ENCODE peak calls at places on chromosomes 16 and 17, in ten cellular contexts. X is fibroblast of lung, Z is gastrocnemius medialis, U is nephron progenitor cell, C is GM23338, E is epithelial cell of esophagus, S is ovary, H is RWPE1, D is Calu3, I is foreskin fibroblast. R is an unnamed sample.

GRCh38 chr16:68885321-68885720 is 42.0 kb downstream of the TANGO6 start:
- DNase-seq in I (no peak), C (no peak), X (no peak), E (no peak), D (no peak), H (no peak), U (no peak), Z (no peak), S (no peak), R (no peak)

GRCh38 chr16:57618306-57619132 is 9.9 kb upstream of the ADGRG1 start:
- DNase-seq in X (no peak), D (peak), Z (no peak), S (peak), U (no peak), H (no peak), E (peak), C (no peak), I (no peak), R (peak)

GRCh38 chr17:76199466-76199865 is 40.8 kb downstream of the RNF157 start:
- DNase-seq in S (no peak), C (no peak), X (no peak), E (no peak), Z (no peak), D (no peak), H (no peak), U (no peak), I (no peak), R (no peak)

GRCh38 chr17:78147315-78147998 is 1.3 kb downstream of the C17orf99 start:
- DNase-seq in H (no peak), Z (no peak), E (peak), U (no peak), X (no peak), S (no peak), C (no peak), D (peak), I (no peak), R (no peak)

GRCh38 chr17:59423903-59424302 is 92.4 kb downstream of the YPEL2 start:
- DNase-seq in Z (peak), S (no peak), X (no peak), H (no peak), I (no peak), C (no peak), E (no peak), D (no peak), U (no peak), R (no peak)

GRCh38 chr16:78705694-78706093 is 606.2 kb downstream of the WWOX start:
- DNase-seq in X (peak), Z (no peak), D (no peak), U (no peak), I (no peak), S (no peak), C (peak), H (peak), E (peak), R (peak)

GRCh38 chr17:47955497-47956461 is 1.9 kb downstream of the PRR15L start:
- DNase-seq in C (no peak), H (no peak), X (no peak), I (no peak), D (peak), S (no peak), Z (no peak), U (no peak), E (peak), R (peak)

GRCh38 chr16:57977418-57978069 is 6.6 kb upstream of the CNGB1 start:
- DNase-seq in I (no peak), U (no peak), H (no peak), S (no peak), Z (no peak), D (no peak), X (no peak), C (peak), E (no peak), R (no peak)

GRCh38 chr17:81509687-81510523 is 2.7 kb downstream of the ACTG1 start:
- DNase-seq in Z (no peak), D (no peak), U (no peak), H (no peak), S (no peak), I (no peak), X (no peak), C (no peak), E (no peak), R (peak)

GRCh38 chr17:41835800-41836549 is at the start of gene NT5C3B:
- DNase-seq in E (peak), I (peak), U (peak), X (peak), Z (peak), C (peak), H (peak), S (peak), D (peak), R (peak)

GRCh38 chr17:47698749-47699535 is 5.0 kb downstream of the TBKBP1 start:
- DNase-seq in X (no peak), S (peak), E (peak), I (no peak), H (peak), D (peak), U (peak), C (peak), Z (no peak), R (peak)

GRCh38 chr17:43212641-43213490 is 1.2 kb downstream of the TMEM106A start:
- DNase-seq in I (no peak), X (peak), E (peak), D (no peak), C (no peak), Z (no peak), H (no peak), S (no peak), U (no peak), R (no peak)

GRCh38 chr17:74344658-74345057 is 17.0 kb downstream of the BTBD17 start:
- DNase-seq in S (no peak), H (no peak), I (no peak), X (no peak), E (no peak), Z (no peak), U (no peak), D (no peak), C (no peak), R (no peak)

GRCh38 chr17:78759969-78760352 is 22.1 kb downstream of the CYTH1 start:
- DNase-seq in I (no peak), Z (no peak), S (no peak), C (no peak), H (no peak), E (no peak), U (no peak), X (no peak), D (no peak), R (no peak)

GRCh38 chr16:89581861-89582563 is 6.5 kb downstream of the CPNE7 start:
- DNase-seq in I (peak), D (peak), Z (no peak), S (no peak), U (no peak), C (no peak), H (no peak), E (peak), X (peak), R (no peak)

GRCh38 chr16:85393674-85394510 is 219.2 kb upstream of the GSE1 start:
- DNase-seq in X (no peak), I (no peak), D (peak), C (peak), S (peak), U (peak), Z (no peak), E (peak), H (no peak), R (no peak)

GRCh38 chr16:46826618-46827017 is 4.4 kb downstream of the C16orf87 start:
- DNase-seq in X (peak), E (no peak), C (no peak), H (no peak), I (no peak), U (no peak), Z (no peak), D (no peak), S (no peak), R (peak)

GRCh38 chr16:4260360-4260759 is 12.5 kb downstream of the TFAP4 start:
- DNase-seq in U (no peak), D (peak), S (no peak), E (peak), C (no peak), Z (no peak), I (no peak), H (peak), X (no peak), R (peak)

DNA sequence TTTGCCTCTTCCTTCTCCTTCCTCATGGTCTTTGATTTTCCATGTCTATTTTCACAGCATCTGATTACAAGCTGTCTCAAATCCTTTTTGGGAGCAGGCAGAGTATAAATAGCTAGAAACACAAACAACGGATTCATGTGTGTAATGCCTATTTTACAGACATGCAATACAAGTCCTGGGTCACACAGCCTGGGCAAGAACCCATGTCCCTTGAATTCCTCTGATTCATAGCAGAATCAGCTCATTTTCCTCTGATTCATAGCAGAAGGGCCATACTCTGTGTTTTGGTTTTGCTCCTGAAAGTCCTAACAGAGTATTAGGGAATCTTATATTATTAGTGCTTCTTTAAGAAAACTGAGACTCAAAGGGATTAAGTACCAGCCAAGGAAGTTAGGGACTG is 71.3 kb downstream of the IRX5 start:
- DNase-seq in H (no peak), U (no peak), I (peak), S (no peak), X (peak), C (no peak), Z (no peak), D (no peak), E (peak), R (peak)
- TF ChIP-seq CTCF in H (no peak), U (no peak), I (no peak), S (no peak), X (no peak), C (no peak), Z (no peak), D (no peak), E (no peak), R (no peak)

GRCh38 chr16:24906199-24906808 is 60.5 kb downstream of the SLC5A11 start:
- DNase-seq in S (no peak), Z (no peak), D (no peak), E (peak), U (no peak), H (peak), I (peak), X (peak), C (peak), R (peak)
- TF ChIP-seq CTCF in S (no peak), Z (no peak), D (peak), E (peak), U (peak), H (peak), I (peak), X (peak), C (peak), R (peak)

GRCh38 chr17:69539781-69540319 is 125.4 kb downstream of the MAP2K6 start:
- DNase-seq in Z (no peak), U (no peak), H (peak), E (peak), S (no peak), D (no peak), I (peak), X (peak), C (no peak), R (peak)
- TF ChIP-seq CTCF in Z (no peak), U (no peak), H (no peak), E (no peak), S (no peak), D (no peak), I (no peak), X (no peak), C (no peak), R (no peak)

DNA sequence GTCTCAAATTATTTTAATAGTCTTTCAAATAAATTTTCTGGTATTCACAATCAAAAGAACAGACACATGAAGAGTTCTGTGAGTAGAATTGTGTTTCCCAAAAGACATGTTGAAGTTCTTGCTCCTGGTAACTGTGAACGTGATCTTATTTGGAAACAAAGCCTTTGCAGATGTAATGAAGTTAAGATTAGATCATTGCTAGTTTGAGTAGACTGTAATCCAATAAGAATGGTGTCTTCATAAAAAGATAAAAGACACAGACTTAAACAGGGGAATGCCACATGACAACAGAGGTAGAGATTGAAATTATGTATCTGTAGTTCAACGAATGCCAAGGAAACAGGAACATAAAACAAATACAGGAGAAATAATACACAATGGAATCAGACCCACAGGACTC is 357.4 kb upstream of the CA10 start:
- DNase-seq in H (no peak), E (no peak), Z (no peak), I (no peak), D (no peak), S (no peak), U (no peak), X (no peak), C (no peak), R (no peak)
- TF ChIP-seq CTCF in H (no peak), E (no peak), Z (no peak), I (no peak), D (no peak), S (no peak), U (no peak), X (no peak), C (no peak), R (no peak)

R was measured in MCF 10A.